ENCODE peak calls at places on chromosomes 12 and 14, in four cellular contexts. Q, J, Z and V are unnamed samples.

GRCh38 chr12:31843399-31844095 is 114.7 kb upstream of the AMN1 start:
- DNase-seq in Q (no peak), J (no peak), Z (no peak), V (peak)

GRCh38 chr14:105309371-105309770 is 5.2 kb upstream of the PACS2 start:
- DNase-seq in Q (no peak), J (no peak), Z (peak), V (no peak)

GRCh38 chr12:132460571-132460970 is 29.4 kb upstream of the FBRSL1 start:
- DNase-seq in Q (peak), J (peak), Z (no peak), V (peak)

GRCh38 chr12:54413284-54414190 is 5.5 kb downstream of the ITGA5 start:
- DNase-seq in Q (no peak), J (no peak), Z (no peak), V (no peak)

GRCh38 chr14:29724991-29725390 is 202.7 kb downstream of the PRKD1 start:
- DNase-seq in Q (no peak), J (peak), Z (no peak), V (peak)

GRCh38 chr12:29024117-29024516 is 125.0 kb upstream of the FAR2 start:
- DNase-seq in Q (no peak), J (no peak), Z (peak), V (no peak)

GRCh38 chr14:98953544-98954346 is 318.3 kb downstream of the BCL11B start:
- DNase-seq in Q (no peak), J (no peak), Z (no peak), V (no peak)

GRCh38 chr14:70640938-70641547 is 673 bp upstream of the TTC9 start:
- DNase-seq in Q (no peak), J (no peak), Z (peak), V (no peak)

GRCh38 chr14:30142216-30142615 is 214.6 kb upstream of the PRKD1 start:
- DNase-seq in Q (no peak), J (no peak), Z (no peak), V (no peak)

GRCh38 chr12:53991077-53991460 is 6.1 kb downstream of the HOXC10 start:
- DNase-seq in Q (no peak), J (no peak), Z (no peak), V (no peak)

GRCh38 chr14:32478027-32478426 is 148.9 kb downstream of the AKAP6 start:
- DNase-seq in Q (no peak), J (no peak), Z (peak), V (no peak)

GRCh38 chr12:65948320-65949008 is 124.2 kb downstream of the HMGA2 start:
- DNase-seq in Q (no peak), J (no peak), Z (no peak), V (no peak)

GRCh38 chr12:52896190-52897100 is 8.4 kb downstream of the KRT8 start:
- DNase-seq in Q (no peak), J (no peak), Z (no peak), V (no peak)

GRCh38 chr12:112536367-112536730 is 117.6 kb downstream of the PTPN11 start:
- DNase-seq in Q (no peak), J (no peak), Z (no peak), V (no peak)

GRCh38 chr14:100030441-100031153 is 34.6 kb upstream of the EVL start:
- DNase-seq in Q (no peak), J (no peak), Z (no peak), V (no peak)

GRCh38 chr12:68428724-68429580 is 96.8 kb upstream of the MDM1 start:
- DNase-seq in Q (peak), J (no peak), Z (no peak), V (no peak)

GRCh38 chr12:93960521-93960920 is 187.9 kb upstream of the PLXNC1 start:
- DNase-seq in Q (no peak), J (no peak), Z (no peak), V (no peak)

GRCh38 chr12:98745578-98746391 is 100.7 kb downstream of the APAF1 start:
- DNase-seq in Q (no peak), J (peak), Z (peak), V (no peak)

GRCh38 chr14:24339284-24340151 is at the start of gene RIPK3:
- DNase-seq in Q (no peak), J (peak), Z (no peak), V (no peak)

GRCh38 chr14:100140452-100141132 is 18.9 kb downstream of the DEGS2 start:
- DNase-seq in Q (peak), J (peak), Z (no peak), V (peak)

GRCh38 chr12:57765003-57765697 is 1.7 kb downstream of the CYP27B1 start:
- DNase-seq in Q (peak), J (peak), Z (peak), V (no peak)

GRCh38 chr12:68331500-68331868 is 678 bp downstream of the MDM1 start:
- DNase-seq in Q (no peak), J (no peak), Z (no peak), V (peak)

GRCh38 chr14:73829526-73830431 is 21.9 kb upstream of the PTGR2 start:
- DNase-seq in Q (peak), J (no peak), Z (no peak), V (peak)

GRCh38 chr14:78450945-78451344 is 280.8 kb downstream of the NRXN3 start:
- DNase-seq in Q (no peak), J (no peak), Z (no peak), V (no peak)

GRCh38 chr12:26636710-26637328 is 196.2 kb downstream of the ITPR2 start:
- DNase-seq in Q (peak), J (no peak), Z (no peak), V (no peak)

GRCh38 chr14:92692822-92693226 is 55.6 kb downstream of the LGMN start:
- DNase-seq in Q (no peak), J (no peak), Z (peak), V (no peak)

GRCh38 chr12:104108755-104109445 is 29.1 kb downstream of the NFYB start:
- DNase-seq in Q (peak), J (peak), Z (peak), V (peak)

GRCh38 chr12:115998119-115998633 is 279.3 kb downstream of the MED13L start:
- DNase-seq in Q (peak), J (peak), Z (peak), V (peak)

GRCh38 chr12:111645433-111645832 is 40.3 kb downstream of the BRAP start:
- DNase-seq in Q (no peak), J (no peak), Z (no peak), V (no peak)

GRCh38 chr14:92004062-92004461 is 35.8 kb downstream of the TRIP11 start:
- DNase-seq in Q (no peak), J (no peak), Z (no peak), V (no peak)

GRCh38 chr12:12954878-12955625 is 3.1 kb upstream of the GPRC5D start:
- DNase-seq in Q (no peak), J (no peak), Z (no peak), V (no peak)

GRCh38 chr14:58077621-58078020 is 74.4 kb downstream of the ARMH4 start:
- DNase-seq in Q (no peak), J (no peak), Z (no peak), V (no peak)

GRCh38 chr12:3437986-3438385 is 53.0 kb upstream of the PRMT8 start:
- DNase-seq in Q (no peak), J (no peak), Z (no peak), V (no peak)

GRCh38 chr12:108804361-108804949 is 52.9 kb downstream of the SSH1 start:
- DNase-seq in Q (no peak), J (no peak), Z (peak), V (no peak)

GRCh38 chr14:71682337-71682736 is 249.9 kb upstream of the RGS6 start:
- DNase-seq in Q (no peak), J (no peak), Z (no peak), V (no peak)

GRCh38 chr14:71684323-71684722 is 247.9 kb upstream of the RGS6 start:
- DNase-seq in Q (no peak), J (no peak), Z (no peak), V (no peak)

GRCh38 chr14:71675902-71676291 is 256.3 kb upstream of the RGS6 start:
- DNase-seq in Q (no peak), J (no peak), Z (no peak), V (no peak)

GRCh38 chr14:71675126-71675901 is 256.9 kb upstream of the RGS6 start:
- DNase-seq in Q (no peak), J (peak), Z (no peak), V (no peak)

DNA sequence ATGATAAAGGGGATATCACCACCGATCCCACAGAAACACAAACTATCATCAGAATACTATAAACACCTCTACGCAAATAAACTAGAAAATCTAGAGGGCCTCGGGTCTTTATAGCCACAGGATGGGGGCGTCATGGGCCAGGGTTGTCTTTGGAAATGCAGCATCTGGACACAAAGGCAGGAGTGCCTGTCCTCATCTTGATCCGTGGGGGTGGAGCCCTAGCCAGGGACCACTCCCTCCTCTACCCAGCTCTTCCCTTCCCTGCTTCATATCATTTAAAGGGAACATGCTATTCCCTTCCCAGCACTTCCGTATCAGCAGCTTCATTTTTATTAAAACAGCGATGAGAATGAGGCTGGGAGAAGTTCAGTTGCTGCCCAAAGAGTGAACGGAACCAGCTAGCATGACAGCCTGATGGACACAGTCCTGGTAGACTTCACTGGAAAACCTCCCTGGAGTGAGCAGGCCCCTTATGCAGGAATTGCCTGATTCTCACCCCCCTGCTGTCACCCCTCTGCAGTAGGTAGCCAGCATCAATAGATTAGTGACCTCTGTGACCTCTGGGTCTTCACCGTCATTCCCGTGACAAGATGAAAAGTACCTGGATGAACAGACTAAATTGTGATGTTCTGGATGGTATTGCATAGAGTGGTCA is 251.4 kb upstream of the RGS6 start:
- DNase-seq in Q (no peak), J (peak), Z (no peak), V (no peak)
- TF ChIP-seq FOXJ3 in Q (no peak), J (no peak), Z (no peak), V (no peak)

DNA sequence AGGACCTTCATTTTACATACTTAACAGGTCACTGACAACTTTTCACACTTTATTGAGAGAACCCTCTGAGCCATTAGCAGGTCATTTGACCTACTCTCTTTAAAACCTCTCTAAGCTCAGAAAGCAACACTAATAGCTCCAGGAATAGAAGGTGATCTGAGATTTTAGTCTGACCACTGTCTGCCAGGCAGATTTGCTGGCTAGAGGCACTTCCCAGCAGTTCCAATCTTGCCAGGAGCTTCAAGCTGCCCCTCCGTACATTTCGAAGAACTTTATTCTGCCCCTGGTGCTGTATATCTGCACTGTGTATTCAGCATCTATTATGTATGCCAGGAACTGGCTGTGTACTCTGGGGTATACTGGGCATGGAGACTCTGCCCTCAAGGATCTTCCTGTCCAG is 56.3 kb downstream of the GPHB5 start:
- DNase-seq in Q (no peak), J (no peak), Z (no peak), V (no peak)
- TF ChIP-seq FOXJ3 in Q (no peak), J (no peak), Z (no peak), V (no peak)

DNA sequence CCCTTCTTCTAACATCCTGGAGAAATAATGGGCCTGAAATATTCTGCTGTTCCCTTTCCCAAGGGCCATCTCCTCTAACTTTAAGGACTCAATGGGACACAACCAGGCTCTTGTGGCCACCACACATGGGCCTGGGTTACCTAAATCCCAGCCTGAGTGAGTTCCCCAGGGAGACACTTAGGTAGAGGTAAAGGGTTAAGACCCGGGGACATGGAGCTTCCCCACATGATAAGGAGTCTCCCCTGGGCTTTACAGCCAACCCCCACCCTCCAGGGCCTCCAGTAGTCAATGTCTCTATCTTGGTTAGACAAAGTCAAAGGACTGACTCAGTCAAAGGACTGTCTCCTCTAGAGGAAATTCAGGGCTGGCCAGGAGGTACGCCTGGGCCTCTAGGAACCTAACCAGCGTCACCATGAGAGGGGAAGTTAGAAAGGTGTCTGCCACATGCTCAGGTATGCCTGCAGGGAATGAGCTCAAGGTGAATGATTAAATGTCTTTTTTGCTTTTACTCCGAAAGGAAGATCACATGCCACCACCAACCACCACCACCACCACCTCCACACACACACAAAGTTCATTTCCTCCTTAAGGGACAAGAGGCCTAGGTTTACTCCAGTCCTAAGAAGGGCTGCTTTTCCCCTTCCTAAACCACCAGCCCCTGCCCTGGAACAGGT is 6.9 kb downstream of the ZFP36L1 start:
- DNase-seq in Q (no peak), J (no peak), Z (no peak), V (peak)
- TF ChIP-seq FOXJ3 in Q (no peak), J (no peak), Z (no peak), V (no peak)

GRCh38 chr12:70989232-70989631 is 68.7 kb upstream of the PTPRR start:
- DNase-seq in Q (no peak), J (no peak), Z (no peak), V (no peak)
- TF ChIP-seq FOXJ3 in Q (no peak), J (no peak), Z (no peak), V (no peak)

GRCh38 chr12:55762646-55763045 is 19.7 kb downstream of the GDF11 start:
- DNase-seq in Q (no peak), J (no peak), Z (no peak), V (no peak)

GRCh38 chr12:55760663-55761062 is 17.7 kb downstream of the GDF11 start:
- DNase-seq in Q (no peak), J (no peak), Z (no peak), V (no peak)

GRCh38 chr12:55755246-55755645 is 12.3 kb downstream of the GDF11 start:
- DNase-seq in Q (no peak), J (no peak), Z (no peak), V (no peak)

GRCh38 chr12:55757701-55758100 is 14.8 kb downstream of the GDF11 start:
- DNase-seq in Q (no peak), J (no peak), Z (no peak), V (no peak)
- TF ChIP-seq FOXJ3 in Q (no peak), J (no peak), Z (no peak), V (no peak)

GRCh38 chr14:22561661-22562579 is 27.1 kb downstream of the DAD1 start:
- DNase-seq in Q (peak), J (no peak), Z (no peak), V (peak)
- TF ChIP-seq FOXJ3 in Q (no peak), J (no peak), Z (no peak), V (no peak)

GRCh38 chr12:82300611-82301010 is 57.6 kb downstream of the CCDC59 start:
- DNase-seq in Q (no peak), J (no peak), Z (no peak), V (no peak)
- TF ChIP-seq FOXJ3 in Q (no peak), J (no peak), Z (no peak), V (no peak)

DNA sequence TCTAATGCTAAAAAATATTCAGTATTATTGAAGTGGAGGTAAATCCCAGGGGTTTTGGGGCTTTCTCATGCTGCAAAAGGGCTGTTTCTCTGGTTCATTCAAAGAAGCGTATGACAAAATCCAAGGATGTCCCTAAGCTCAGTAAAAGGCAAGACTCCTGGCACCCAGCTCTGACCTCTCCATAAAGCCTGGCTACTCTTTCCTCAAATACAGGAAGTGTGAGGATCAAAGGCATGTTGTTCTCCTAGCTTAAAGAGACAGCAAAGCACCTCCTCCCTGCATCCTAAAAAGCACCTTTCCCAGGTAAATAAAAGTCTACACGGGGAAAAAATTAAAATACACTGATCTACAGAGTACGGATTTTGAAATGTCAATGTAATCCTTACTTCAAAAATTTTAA is 118.6 kb downstream of the LMNTD1 start:
- DNase-seq in Q (no peak), J (no peak), Z (no peak), V (no peak)
- TF ChIP-seq FOXJ3 in Q (no peak), J (no peak), Z (no peak), V (no peak)

DNA sequence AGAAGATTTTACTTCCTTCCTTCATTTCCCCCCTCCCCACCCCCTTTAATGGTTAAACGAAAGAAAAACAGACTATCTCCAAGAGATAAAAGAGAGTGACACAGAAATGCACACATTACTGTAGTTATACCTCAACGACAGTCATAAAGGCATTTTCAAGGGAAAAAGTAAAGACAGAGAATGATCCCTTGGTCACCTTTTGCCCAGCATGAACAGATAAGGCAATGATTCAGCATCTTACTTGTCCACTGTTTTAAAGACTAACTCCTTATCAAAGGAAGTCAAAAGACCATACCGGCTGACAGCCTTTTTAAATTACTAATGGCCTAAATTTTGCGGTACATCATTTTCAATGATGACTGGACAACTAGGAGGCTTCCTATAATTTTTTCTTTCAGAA is 326.6 kb downstream of the PAWR start:
- DNase-seq in Q (no peak), J (no peak), Z (no peak), V (peak)
- TF ChIP-seq FOXJ3 in Q (no peak), J (no peak), Z (no peak), V (no peak)